ENCODE peak calls at places on chromosomes 3 and 15, in four cellular contexts. G is mucosa of gallbladder, N is left cardiac atrium, Z is GM13977. J is an unnamed sample.

GRCh38 chr15:70423267-70423666 is 325.6 kb upstream of the TLE3 start:
- DNase-seq in Z (no peak), G (no peak), N (no peak), J (no peak)

GRCh38 chr15:98292442-98293240 is 332.1 kb downstream of the ARRDC4 start:
- DNase-seq in N (peak; percentile 48), Z (peak; percentile 77), G (peak; percentile 32), J (peak; percentile 72)

GRCh38 chr3:136604961-136605360 is 147.2 kb downstream of the STAG1 start:
- DNase-seq in Z (no peak), N (no peak), G (no peak), J (no peak)

GRCh38 chr3:15633766-15634588 is 32.4 kb downstream of the BTD start:
- DNase-seq in G (no peak), Z (no peak), N (no peak), J (no peak)

GRCh38 chr3:43852066-43852465 is 161.3 kb downstream of the ABHD5 start:
- DNase-seq in Z (no peak), G (no peak), N (no peak), J (no peak)

GRCh38 chr3:70608434-70608833 is 296.0 kb upstream of the MDFIC2 start:
- DNase-seq in G (no peak), Z (no peak), N (no peak), J (peak; percentile 10)

GRCh38 chr3:43389388-43390254 is 103.3 kb downstream of the SNRK start:
- DNase-seq in N (peak; percentile 75), G (peak; percentile 66), Z (no peak), J (no peak)

GRCh38 chr15:62592920-62593319 is 427.8 kb upstream of the C2CD4B start:
- DNase-seq in Z (no peak), N (no peak), G (no peak), J (no peak)

GRCh38 chr15:38440353-38441129 is 13.4 kb upstream of the FAM98B start:
- DNase-seq in N (peak; percentile 31), Z (peak; percentile 37), G (peak; percentile 55), J (peak; percentile 41)

GRCh38 chr15:92306662-92307061 is 87.0 kb upstream of the ST8SIA2 start:
- DNase-seq in N (no peak), Z (no peak), G (no peak), J (no peak)

GRCh38 chr3:48952510-48953118 is 34.0 kb downstream of the ARIH2 start:
- DNase-seq in G (peak; percentile 14), Z (peak; percentile 28), N (peak; percentile 26), J (peak; percentile 60)

GRCh38 chr3:20185364-20185732 is 658 bp downstream of the SGO1 start:
- DNase-seq in G (no peak), N (no peak), Z (peak; percentile 22), J (peak; percentile 12)

GRCh38 chr3:154775821-154776548 is 304.1 kb upstream of the MME start:
- DNase-seq in N (no peak), Z (no peak), G (no peak), J (no peak)

GRCh38 chr3:49912787-49913375 is 9.2 kb upstream of the MST1R start:
- DNase-seq in Z (no peak), N (no peak), G (no peak), J (no peak)

GRCh38 chr15:87638554-87639083 is 617.9 kb downstream of the NTRK3 start:
- DNase-seq in N (no peak), Z (no peak), G (no peak), J (no peak)

GRCh38 chr15:70094690-70095311 is 2.9 kb downstream of the TLE3 start:
- DNase-seq in N (no peak), G (no peak), Z (no peak), J (no peak)

GRCh38 chr15:58694641-58695398 is 54.7 kb downstream of the ADAM10 start:
- DNase-seq in G (no peak), Z (no peak), N (no peak), J (no peak)

GRCh38 chr15:62223020-62223419 is 57.9 kb upstream of the C2CD4B start:
- DNase-seq in N (no peak), G (no peak), Z (no peak), J (no peak)

GRCh38 chr15:40731034-40731433 is 24.0 kb downstream of the RMDN3 start:
- DNase-seq in Z (no peak), N (no peak), G (no peak), J (no peak)

GRCh38 chr3:52809821-52810377 is 15.3 kb downstream of the ITIH3 start:
- DNase-seq in Z (no peak), N (no peak), G (no peak), J (no peak)

GRCh38 chr15:101047301-101047781 is 128.2 kb downstream of the LRRK1 start:
- DNase-seq in N (no peak), Z (no peak), G (peak; percentile 7), J (no peak)

GRCh38 chr15:31236184-31237041 is 90.2 kb upstream of the KLF13 start:
- DNase-seq in G (peak; percentile 83), N (peak; percentile 78), Z (no peak), J (peak; percentile 20)

GRCh38 chr15:65354835-65355172 is 23.0 kb downstream of the IGDCC3 start:
- DNase-seq in N (no peak), Z (no peak), G (no peak), J (no peak)

GRCh38 chr3:150384517-150385212 is 23.4 kb upstream of the TSC22D2 start:
- DNase-seq in G (peak; percentile 33), Z (peak; percentile 68), N (peak; percentile 31), J (no peak)

GRCh38 chr15:49124371-49124770 is 31.0 kb downstream of the COPS2 start:
- DNase-seq in G (no peak), Z (no peak), N (no peak), J (no peak)

J was measured in Calu3.